ENCODE peak calls at places on chromosome 1, in six cellular contexts. A, O, P, D, N and F are unnamed samples.

GRCh38 chr1:55833452-55834160 is 618.4 kb upstream of the USP24 start:
- DNase-seq in D (peak), O (peak), N (no peak), A (peak), P (no peak), F (no peak)

GRCh38 chr1:36707221-36707620 is 224.5 kb upstream of the CSF3R start:
- DNase-seq in O (no peak), A (no peak), D (no peak), N (no peak), P (no peak), F (no peak)

GRCh38 chr1:235588916-235589515 is 60.6 kb downstream of the GNG4 start:
- DNase-seq in N (no peak), A (peak), P (no peak), O (peak), D (no peak), F (peak)

GRCh38 chr1:6357243-6357929 is 36.2 kb downstream of the ACOT7 start:
- DNase-seq in A (no peak), P (no peak), N (peak), O (no peak), D (no peak), F (no peak)

GRCh38 chr1:42424201-42424600 is 31.6 kb downstream of the ZMYND12 start:
- DNase-seq in P (no peak), O (peak), N (no peak), A (no peak), D (peak), F (no peak)

GRCh38 chr1:54487571-54488050 is 60.4 kb upstream of the ACOT11 start:
- DNase-seq in D (no peak), N (peak), O (no peak), P (no peak), A (no peak), F (no peak)

GRCh38 chr1:180444522-180444921 is 57.9 kb downstream of the ACBD6 start:
- DNase-seq in P (no peak), N (no peak), A (no peak), O (no peak), D (no peak), F (no peak)

GRCh38 chr1:101567582-101568189 is 330.9 kb downstream of the S1PR1 start:
- DNase-seq in N (peak), D (peak), P (no peak), A (peak), O (peak), F (peak)

GRCh38 chr1:115134850-115135484 is 45.7 kb upstream of the TSPAN2 start:
- DNase-seq in N (no peak), D (peak), O (peak), P (no peak), A (peak), F (no peak)

GRCh38 chr1:147821883-147822282 is 61.5 kb upstream of the GJA5 start:
- DNase-seq in A (peak), O (no peak), D (peak), N (no peak), P (no peak), F (no peak)

GRCh38 chr1:167518331-167518700 is at the start of gene CD247:
- DNase-seq in P (no peak), A (no peak), D (no peak), O (no peak), N (no peak), F (no peak)

GRCh38 chr1:20413136-20413790 is 72.7 kb downstream of the CAMK2N1 start:
- DNase-seq in O (no peak), P (no peak), D (no peak), A (no peak), N (no peak), F (no peak)

GRCh38 chr1:198849108-198849507 is 210.3 kb downstream of the PTPRC start:
- DNase-seq in O (no peak), D (no peak), N (no peak), P (no peak), A (no peak), F (no peak)

GRCh38 chr1:116988248-116988647 is 13.3 kb upstream of the CD101 start:
- DNase-seq in D (no peak), O (no peak), A (peak), P (no peak), N (no peak), F (no peak)

GRCh38 chr1:151716771-151717631 is at the start of gene CELF3:
- DNase-seq in A (peak), N (peak), O (no peak), P (no peak), D (no peak), F (peak)

GRCh38 chr1:201537966-201538617 is 835 bp upstream of the NAV1 start:
- DNase-seq in D (no peak), O (no peak), N (peak), P (no peak), A (peak), F (no peak)

GRCh38 chr1:44619261-44619900 is 54.9 kb downstream of the TMEM53 start:
- DNase-seq in D (no peak), A (no peak), N (no peak), P (no peak), O (peak), F (no peak)

GRCh38 chr1:230643887-230644286 is 1.6 kb downstream of the COG2 start:
- DNase-seq in N (no peak), O (peak), D (no peak), A (peak), P (no peak), F (no peak)

GRCh38 chr1:208298593-208299233 is 54.5 kb upstream of the PLXNA2 start:
- DNase-seq in O (no peak), P (no peak), N (no peak), D (no peak), A (no peak), F (no peak)

GRCh38 chr1:155691992-155692528 is 3.2 kb downstream of the DAP3 start:
- DNase-seq in P (no peak), N (no peak), O (no peak), D (no peak), A (no peak), F (no peak)

GRCh38 chr1:54342764-54343687 is 63.2 kb downstream of the SSBP3 start:
- DNase-seq in A (no peak), O (no peak), P (no peak), D (no peak), N (no peak), F (no peak)

GRCh38 chr1:237287876-237288517 is 246.0 kb downstream of the RYR2 start:
- DNase-seq in O (no peak), P (no peak), N (peak), D (no peak), A (no peak), F (no peak)

GRCh38 chr1:70227439-70227838 is 6.3 kb downstream of the SRSF11 start:
- DNase-seq in P (no peak), N (no peak), D (no peak), O (peak), A (peak), F (no peak)

GRCh38 chr1:110196917-110197782 is 13.0 kb upstream of the KCNC4 start:
- DNase-seq in O (peak), P (no peak), N (peak), A (peak), D (no peak), F (no peak)

GRCh38 chr1:63326473-63327380 is 4.4 kb downstream of the FOXD3 start:
- DNase-seq in D (peak), O (peak), A (no peak), N (peak), P (no peak), F (no peak)

DNA sequence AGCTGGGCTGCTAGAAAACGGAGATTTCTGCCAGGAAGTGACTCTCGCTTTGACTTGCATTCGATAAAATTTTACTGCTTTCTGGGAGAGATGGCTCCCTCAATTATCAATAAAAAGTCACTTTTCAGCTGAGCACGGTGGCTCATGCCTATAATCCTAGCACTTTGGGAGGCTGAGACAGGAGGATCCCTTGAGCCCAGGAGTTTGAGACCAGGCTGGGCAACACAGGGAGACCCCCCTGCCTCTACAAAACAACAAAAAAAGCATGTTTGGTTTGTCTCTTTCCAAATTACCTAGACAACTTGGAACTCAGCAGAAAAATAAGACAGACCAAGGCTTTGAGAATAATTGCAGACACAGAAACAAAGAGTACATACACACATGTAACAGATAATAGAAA is 12.9 kb upstream of the ENSA start:
- DNase-seq in D (no peak), A (no peak), P (no peak), O (no peak), N (no peak), F (no peak)
- H4K8ac ChIP-seq in D (no peak), A (no peak), P (no peak), O (no peak), N (no peak), F (no peak)

GRCh38 chr1:84367219-84367618 is 31.1 kb upstream of the DNASE2B start:
- DNase-seq in O (no peak), P (no peak), A (no peak), D (no peak), N (no peak), F (no peak)
- H2AFZ ChIP-seq in O (no peak), P (no peak), A (no peak), D (no peak), N (no peak), F (no peak)

DNA sequence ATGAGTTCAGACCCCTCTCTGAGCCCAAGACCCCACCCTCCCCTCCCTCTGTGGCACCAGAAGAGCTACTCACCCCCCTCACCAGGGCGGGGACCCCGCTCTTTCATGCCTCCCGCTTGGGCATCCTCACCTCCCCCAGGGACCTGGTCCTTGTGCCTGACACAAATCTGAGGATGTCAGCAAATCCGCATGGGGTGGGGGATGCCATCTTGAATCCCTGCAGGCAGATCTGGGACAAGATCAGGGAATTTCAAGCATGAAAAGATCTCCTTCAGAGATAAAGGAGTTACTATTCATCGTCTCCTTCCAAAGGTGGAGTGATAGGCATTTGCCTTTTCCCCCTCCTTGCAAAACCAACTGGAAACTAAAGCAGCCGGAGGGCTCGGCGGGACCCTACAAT is 81.1 kb downstream of the DISP3 start:
- DNase-seq in O (no peak), N (no peak), P (no peak), A (no peak), D (no peak), F (no peak)
- H2BK5ac ChIP-seq in O (no peak), N (no peak), P (no peak), A (no peak), D (no peak), F (no peak)

DNA sequence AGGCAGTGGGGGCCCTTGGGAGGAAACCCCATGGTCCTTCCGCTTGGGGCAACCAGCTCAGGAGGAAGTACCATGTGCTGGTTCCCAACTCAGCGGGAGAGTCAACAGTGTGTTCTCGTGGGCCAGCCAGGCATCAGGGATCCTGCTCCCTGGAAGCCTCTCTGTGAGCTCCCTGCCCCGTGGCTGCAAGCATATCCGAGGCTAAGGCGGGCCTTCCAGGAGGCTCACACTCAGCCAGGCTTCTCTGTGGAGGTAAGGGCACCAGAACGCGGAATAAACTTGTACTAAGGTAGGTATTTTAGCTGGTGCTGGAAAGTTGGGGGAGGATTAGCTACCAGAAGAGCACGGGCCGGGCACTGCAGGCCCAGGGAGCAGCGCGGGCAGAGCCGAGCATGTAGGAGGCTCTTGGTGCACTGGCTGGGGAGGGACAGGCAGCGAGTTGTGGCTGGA is 74.7 kb upstream of the POU3F1 start:
- DNase-seq in D (no peak), O (no peak), A (no peak), N (no peak), P (no peak), F (no peak)
- H4K8ac ChIP-seq in D (no peak), O (no peak), A (no peak), N (no peak), P (peak), F (no peak)

DNA sequence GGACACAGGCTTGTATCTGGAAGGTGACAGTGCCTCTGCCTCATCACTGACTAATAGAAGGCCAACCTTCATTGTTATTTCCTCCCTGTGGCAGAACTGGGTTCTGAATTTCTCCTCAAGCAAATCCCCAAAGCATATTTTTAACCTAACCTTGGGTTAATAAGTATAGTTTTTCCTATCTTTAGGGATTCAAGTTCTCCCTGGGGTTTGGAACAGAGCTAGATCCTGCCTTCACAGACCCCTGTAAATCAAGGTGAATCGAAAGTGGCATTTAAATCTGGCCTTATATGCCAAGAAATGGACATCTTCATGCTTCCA is 4.4 kb upstream of the CHI3L2 start:
- DNase-seq in N (no peak), A (no peak), P (no peak), O (no peak), D (no peak), F (no peak)
- H2AFZ ChIP-seq in N (no peak), A (peak), P (peak), O (peak), D (no peak), F (no peak)

GRCh38 chr1:19010503-19010902 is 54.0 kb upstream of the IFFO2 start:
- DNase-seq in A (no peak), N (no peak), O (no peak), D (peak), P (no peak), F (no peak)

GRCh38 chr1:19009882-19010321 is 53.4 kb upstream of the IFFO2 start:
- DNase-seq in O (peak), P (peak), N (peak), A (peak), D (peak), F (peak)

GRCh38 chr1:19009126-19009881 is 52.8 kb upstream of the IFFO2 start:
- DNase-seq in A (no peak), D (no peak), O (no peak), N (no peak), P (no peak), F (no peak)

GRCh38 chr1:19011832-19012231 is 55.4 kb upstream of the IFFO2 start:
- DNase-seq in O (no peak), A (peak), N (no peak), D (peak), P (no peak), F (no peak)

DNA sequence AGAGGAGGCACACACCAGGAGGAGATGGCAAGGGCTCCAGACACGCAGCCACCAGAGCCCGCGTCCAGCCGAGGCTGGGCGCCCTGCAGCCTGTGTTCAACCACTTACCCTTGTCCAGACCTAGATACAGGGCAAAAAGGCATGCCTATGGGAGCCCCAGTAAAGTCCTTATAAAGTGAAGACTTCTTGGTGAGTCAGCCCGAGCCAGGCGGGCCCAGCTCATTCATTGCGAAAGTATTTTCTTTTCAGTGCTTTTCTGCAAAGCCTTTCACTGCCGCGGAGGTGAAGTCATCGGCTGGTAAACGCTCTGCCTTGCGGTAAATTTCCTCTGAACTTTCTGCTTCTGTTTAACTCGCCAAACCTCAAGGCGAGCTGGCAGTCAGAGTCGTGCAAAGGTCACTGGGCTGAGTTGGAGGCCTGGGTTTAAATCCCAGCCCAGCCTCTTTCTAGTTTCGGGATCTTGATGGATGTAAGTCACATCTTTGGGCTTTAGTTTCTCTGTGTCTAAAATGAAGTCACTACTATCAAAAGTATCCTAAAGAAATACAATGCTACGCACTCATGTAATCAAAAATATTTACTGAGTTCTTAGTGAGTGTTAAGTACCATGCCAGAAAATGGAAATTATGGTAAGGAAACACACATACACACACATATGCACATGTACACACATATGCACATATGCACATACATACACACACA is 54.7 kb upstream of the IFFO2 start:
- DNase-seq in N (peak), D (peak), P (peak), A (peak), O (peak), F (peak)
- H2BK5ac ChIP-seq in N (no peak), D (peak), P (peak), A (peak), O (peak), F (no peak)